ENCODE peak calls at places on chromosomes 12 and 14, in ten cellular contexts. Q is sigmoid colon, G is choroid plexus epithelial cell, V is foreskin fibroblast, B is breast epithelium, H is body of pancreas, N is kidney epithelial cell, C is MM.1S, L is mammary epithelial cell, X is Caco-2. A is an unnamed sample.

GRCh38 chr12:2791086-2791485 is 3.7 kb upstream of the FKBP4 start:
- DNase-seq in G (no peak), V (no peak), L (no peak), H (no peak), B (no peak), N (no peak), C (no peak), X (no peak), Q (no peak), A (no peak)

GRCh38 chr14:64502476-64503183 is 1.0 kb downstream of the ZBTB25 start:
- DNase-seq in V (no peak), G (peak; percentile 39), B (peak; percentile 57), X (peak; percentile 24), C (peak; percentile 26), L (peak; percentile 52), Q (peak; percentile 69), H (peak; percentile 37), N (no peak), A (no peak)

GRCh38 chr14:62002636-62003035 is 240.4 kb downstream of the SNAPC1 start:
- DNase-seq in G (peak; percentile 4), Q (no peak), N (no peak), H (no peak), B (no peak), V (no peak), X (no peak), L (peak; percentile 86), C (no peak), A (no peak)

GRCh38 chr12:4031703-4032291 is 158.6 kb upstream of the PARP11 start:
- DNase-seq in V (no peak), Q (peak; percentile 74), G (peak; percentile 55), B (peak; percentile 22), L (peak; percentile 69), H (peak; percentile 37), N (no peak), C (no peak), X (no peak), A (no peak)

GRCh38 chr14:96385385-96385784 is 6.5 kb upstream of the AK7 start:
- DNase-seq in L (no peak), G (no peak), C (no peak), H (no peak), B (no peak), Q (no peak), X (no peak), N (no peak), V (no peak), A (no peak)

GRCh38 chr12:560666-561065 is 100.9 kb downstream of the B4GALNT3 start:
- DNase-seq in X (no peak), G (no peak), Q (no peak), H (no peak), V (no peak), N (no peak), L (no peak), B (no peak), C (no peak), A (no peak)

GRCh38 chr14:39628087-39628486 is 195.9 kb upstream of the FBXO33 start:
- DNase-seq in Q (no peak), L (no peak), B (no peak), H (no peak), N (no peak), G (no peak), X (no peak), V (no peak), C (no peak), A (no peak)

GRCh38 chr12:29429999-29430698 is 49.2 kb upstream of the ERGIC2 start:
- DNase-seq in V (no peak), B (no peak), G (no peak), L (peak; percentile 65), Q (no peak), C (no peak), X (no peak), N (no peak), H (peak; percentile 16), A (no peak)

GRCh38 chr14:63991833-63992232 is 139.0 kb downstream of the SYNE2 start:
- DNase-seq in N (no peak), C (no peak), B (no peak), L (no peak), H (no peak), Q (no peak), G (no peak), V (no peak), X (no peak), A (no peak)

GRCh38 chr14:61491224-61491623 is 169.8 kb downstream of the PRKCH start:
- DNase-seq in N (no peak), C (no peak), L (no peak), X (no peak), G (no peak), Q (no peak), V (no peak), B (no peak), H (peak; percentile 58), A (no peak)

GRCh38 chr12:121514184-121514742 is 66.6 kb downstream of the KDM2B start:
- DNase-seq in Q (no peak), G (no peak), L (no peak), H (no peak), N (no peak), V (no peak), B (no peak), X (no peak), C (no peak), A (no peak)

GRCh38 chr12:102543931-102544485 is 63.6 kb upstream of the IGF1 start:
- DNase-seq in B (no peak), V (no peak), L (no peak), N (no peak), Q (no peak), G (no peak), X (no peak), C (peak; percentile 55), H (no peak), A (no peak)

GRCh38 chr12:102539651-102540553 is 59.5 kb upstream of the IGF1 start:
- DNase-seq in B (no peak), H (no peak), C (no peak), X (peak; percentile 71), Q (no peak), V (peak; percentile 90), G (peak; percentile 66), N (peak; percentile 65), L (no peak), A (no peak)

GRCh38 chr12:102540856-102541385 is 60.6 kb upstream of the IGF1 start:
- DNase-seq in V (no peak), L (no peak), H (no peak), B (no peak), G (no peak), N (no peak), X (no peak), Q (no peak), C (no peak), A (no peak)

GRCh38 chr12:102542816-102543448 is 62.6 kb upstream of the IGF1 start:
- DNase-seq in N (no peak), L (no peak), H (no peak), V (peak; percentile 42), X (no peak), B (no peak), Q (no peak), C (no peak), G (no peak), A (no peak)

GRCh38 chr12:102543494-102543893 is 63.1 kb upstream of the IGF1 start:
- DNase-seq in X (no peak), C (no peak), N (no peak), H (no peak), B (no peak), L (no peak), G (no peak), V (no peak), Q (no peak), A (no peak)
- TF ChIP-seq CTCF in X (no peak), C (peak; percentile 41), N (peak; percentile 9), H (no peak), B (no peak), L (no peak), G (peak; percentile 26), V (peak; percentile 17), Q (no peak), A (peak; percentile 21)

GRCh38 chr14:35961697-35962274 is 135.6 kb downstream of the BRMS1L start:
- DNase-seq in Q (no peak), C (no peak), H (no peak), B (no peak), G (no peak), N (no peak), L (no peak), V (no peak), X (no peak), A (no peak)

GRCh38 chr14:35964736-35965135 is 138.6 kb downstream of the BRMS1L start:
- DNase-seq in V (no peak), Q (no peak), C (no peak), G (no peak), H (no peak), X (peak; percentile 43), L (no peak), N (no peak), B (no peak), A (no peak)

GRCh38 chr14:35959835-35960234 is 133.7 kb downstream of the BRMS1L start:
- DNase-seq in V (no peak), L (no peak), N (no peak), X (no peak), Q (no peak), H (no peak), G (no peak), C (no peak), B (no peak), A (no peak)

GRCh38 chr14:35965425-35965824 is 139.3 kb downstream of the BRMS1L start:
- DNase-seq in G (no peak), Q (no peak), N (no peak), B (no peak), H (no peak), C (no peak), X (no peak), L (no peak), V (no peak), A (no peak)

GRCh38 chr14:35963209-35963608 is 137.1 kb downstream of the BRMS1L start:
- DNase-seq in B (no peak), C (no peak), G (peak; percentile 10), V (no peak), L (no peak), Q (no peak), H (no peak), N (no peak), X (no peak), A (no peak)
- TF ChIP-seq CTCF in B (no peak), C (peak; percentile 10), G (peak; percentile 20), V (no peak), L (peak; percentile 48), Q (no peak), H (no peak), N (peak; percentile 31), X (no peak), A (peak; percentile 37)

GRCh38 chr12:57737467-57738141 is 938 bp downstream of the AGAP2 start:
- DNase-seq in H (no peak), Q (no peak), X (peak; percentile 33), N (no peak), B (no peak), C (no peak), L (no peak), G (no peak), V (no peak), A (peak; percentile 84)
- TF ChIP-seq CTCF in H (no peak), Q (no peak), X (no peak), N (peak; percentile 5), B (no peak), C (no peak), L (no peak), G (peak; percentile 44), V (peak; percentile 30), A (peak; percentile 77)

DNA sequence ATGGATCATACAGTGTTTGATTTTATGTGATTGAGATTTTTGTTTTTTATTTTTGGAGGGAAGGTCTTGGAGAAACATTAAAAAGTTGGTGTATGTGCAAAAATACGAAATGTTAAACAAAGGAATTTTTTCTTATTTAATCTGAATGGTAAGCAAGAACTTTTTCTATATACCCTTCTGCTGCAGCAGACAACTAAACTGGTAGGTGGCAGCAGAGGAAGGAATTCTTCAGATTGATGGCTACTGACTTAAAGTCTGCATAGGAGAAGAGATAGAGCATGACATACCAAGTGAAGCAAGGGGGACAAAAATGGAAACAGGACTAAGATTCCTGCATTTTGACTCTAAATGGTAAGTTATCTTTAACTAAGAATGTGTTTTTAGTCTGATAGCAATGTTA is 42.0 kb upstream of the A2ML1 start:
- DNase-seq in G (peak; percentile 80), Q (no peak), L (peak; percentile 40), B (no peak), H (no peak), V (peak; percentile 8), X (peak; percentile 57), N (no peak), C (peak; percentile 10), A (no peak)
- TF ChIP-seq CTCF in G (peak; percentile 71), Q (no peak), L (peak; percentile 39), B (no peak), H (no peak), V (peak; percentile 37), X (peak; percentile 53), N (peak; percentile 52), C (peak; percentile 38), A (peak; percentile 76)